ENCODE peak calls at places on chromosomes 5 and 9, in eight cellular contexts. L is T-cell; H is fibroblast of the conjunctiva; C is left ventricle myocardium inferior; P is skeletal muscle cell; T is GOT3; J is brain microvascular endothelial cell; M is activated CD8-positive, alpha-beta memory T cell treated with anti-CD3 and anti-CD28 coated beads, Interleukin-2, amount 50 U/mL, for 4 hours. X is an unnamed sample.

GRCh38 chr9:127158995-127159801 is 36.8 kb upstream of the ANGPTL2 start:
- DNase-seq in C (no peak), J (peak), H (peak), T (peak), P (no peak), L (no peak), M (no peak), X (peak)

GRCh38 chr5:154174091-154174490 is 16.4 kb upstream of the GALNT10 start:
- DNase-seq in M (no peak), H (no peak), T (no peak), P (no peak), C (no peak), J (no peak), L (no peak), X (no peak)

GRCh38 chr9:37144762-37145161 is 24.4 kb downstream of the ZCCHC7 start:
- DNase-seq in P (no peak), C (no peak), H (no peak), T (no peak), L (no peak), J (peak), M (no peak), X (no peak)

GRCh38 chr9:137172907-137173794 is 1.3 kb upstream of the TMEM210 start:
- DNase-seq in L (no peak), P (no peak), T (no peak), H (no peak), M (no peak), J (no peak), C (no peak), X (no peak)

GRCh38 chr5:141567513-141568117 is 51.2 kb downstream of the DIAPH1 start:
- DNase-seq in L (no peak), P (no peak), T (no peak), C (no peak), M (no peak), H (no peak), J (no peak), X (no peak)

GRCh38 chr5:2191972-2192371 is 309.2 kb upstream of the IRX4 start:
- DNase-seq in H (no peak), T (no peak), M (no peak), L (no peak), P (no peak), C (no peak), J (no peak), X (peak)

GRCh38 chr9:134231330-134231745 is 67.0 kb upstream of the RNU6ATAC start:
- DNase-seq in C (no peak), H (no peak), L (no peak), M (no peak), T (no peak), P (no peak), J (no peak), X (no peak)

GRCh38 chr5:36494756-36495637 is 111.4 kb upstream of the SLC1A3 start:
- DNase-seq in T (peak), J (peak), C (no peak), P (peak), L (no peak), M (no peak), H (no peak), X (no peak)

GRCh38 chr9:137461663-137462395 is 2.7 kb upstream of the NSMF start:
- DNase-seq in T (no peak), H (peak), M (peak), L (peak), C (no peak), J (no peak), P (no peak), X (peak)

GRCh38 chr5:57931807-57932206 is 449.2 kb upstream of the ACTBL2 start:
- DNase-seq in M (no peak), T (no peak), P (no peak), C (no peak), J (no peak), L (no peak), H (no peak), X (no peak)

GRCh38 chr9:131776473-131776872 is 36.6 kb upstream of the RAPGEF1 start:
- DNase-seq in J (peak), T (no peak), H (no peak), M (no peak), C (no peak), L (peak), P (no peak), X (no peak)

GRCh38 chr5:158642852-158643251 is 456.9 kb downstream of the EBF1 start:
- DNase-seq in H (no peak), T (no peak), C (peak), P (no peak), M (no peak), J (no peak), L (no peak), X (no peak)

GRCh38 chr5:177403194-177403825 is 2.8 kb upstream of the PFN3 start:
- DNase-seq in C (no peak), M (peak), J (no peak), L (peak), T (no peak), H (no peak), P (no peak), X (no peak)

GRCh38 chr9:113516840-113517577 is 53.5 kb downstream of the RGS3 start:
- DNase-seq in T (no peak), M (peak), L (peak), J (no peak), H (no peak), C (no peak), P (no peak), X (no peak)

GRCh38 chr9:133954862-133955529 is 37.1 kb downstream of the VAV2 start:
- DNase-seq in H (no peak), J (no peak), M (no peak), L (peak), P (no peak), C (no peak), T (no peak), X (no peak)

GRCh38 chr5:133454442-133454841 is 157.9 kb downstream of the FSTL4 start:
- DNase-seq in J (no peak), L (no peak), M (no peak), T (no peak), C (no peak), H (no peak), P (no peak), X (no peak)

GRCh38 chr5:128905225-128906110 is 59.8 kb upstream of the SLC27A6 start:
- DNase-seq in C (no peak), T (no peak), H (peak), P (peak), L (peak), J (peak), M (no peak), X (no peak)

GRCh38 chr5:139078345-139078744 is 119.8 kb downstream of the SIL1 start:
- DNase-seq in C (no peak), M (no peak), L (no peak), H (no peak), J (no peak), P (no peak), T (no peak), X (no peak)